ENCODE peak calls at places on chromosomes 11 and 22, in six cellular contexts. One of them, this sample, is unnamed.
A peak's percentile ranks its signal among the peaks of the same experiment; 100 is the strongest.

GRCh38 chr11:61630104-61630503 is 49.2 kb upstream of the SYT7 start:
- DNase-seq in HCT116: no peak
- DNase-seq in Peyer's patch: no peak
- DNase-seq in transverse colon: no peak
- DNase-seq in IMR-90: no peak
- DNase-seq in heart left ventricle: no peak
- DNase-seq in this sample: no peak

GRCh38 chr11:45922425-45923082 is at the start of gene LARGE2:
- DNase-seq in HCT116: no peak
- DNase-seq in Peyer's patch: no peak
- DNase-seq in transverse colon: peak; percentile 45
- DNase-seq in IMR-90: no peak
- DNase-seq in heart left ventricle: no peak
- DNase-seq in this sample: peak; percentile 86

GRCh38 chr22:25172153-25172552 is 27.5 kb upstream of the CRYBB3 start:
- DNase-seq in HCT116: peak; percentile 8
- DNase-seq in Peyer's patch: no peak
- DNase-seq in transverse colon: peak; percentile 52
- DNase-seq in IMR-90: no peak
- DNase-seq in heart left ventricle: no peak
- DNase-seq in this sample: no peak

GRCh38 chr11:45102810-45103621 is 43.4 kb upstream of the PRDM11 start:
- DNase-seq in HCT116: peak; percentile 45
- DNase-seq in Peyer's patch: peak; percentile 77
- DNase-seq in transverse colon: peak; percentile 51
- DNase-seq in IMR-90: peak; percentile 88
- DNase-seq in heart left ventricle: peak; percentile 66
- DNase-seq in this sample: peak; percentile 90

GRCh38 chr11:44775366-44776356 is 48.9 kb downstream of the TSPAN18 start:
- DNase-seq in HCT116: peak; percentile 69
- DNase-seq in Peyer's patch: peak; percentile 85
- DNase-seq in transverse colon: peak; percentile 66
- DNase-seq in IMR-90: peak; percentile 28
- DNase-seq in heart left ventricle: peak; percentile 50
- DNase-seq in this sample: peak; percentile 75

GRCh38 chr22:40250608-40251007 is 72.9 kb downstream of the TNRC6B start:
- DNase-seq in HCT116: no peak
- DNase-seq in Peyer's patch: no peak
- DNase-seq in transverse colon: no peak
- DNase-seq in IMR-90: no peak
- DNase-seq in heart left ventricle: no peak
- DNase-seq in this sample: no peak

GRCh38 chr11:107468596-107468995 is 11.0 kb upstream of the CWF19L2 start:
- DNase-seq in HCT116: no peak
- DNase-seq in Peyer's patch: no peak
- DNase-seq in transverse colon: no peak
- DNase-seq in IMR-90: peak; percentile 35
- DNase-seq in heart left ventricle: no peak
- DNase-seq in this sample: no peak

GRCh38 chr11:108571001-108571400 is 22.6 kb downstream of the EXPH5 start:
- DNase-seq in HCT116: no peak
- DNase-seq in Peyer's patch: no peak
- DNase-seq in transverse colon: peak; percentile 66
- DNase-seq in IMR-90: no peak
- DNase-seq in heart left ventricle: no peak
- DNase-seq in this sample: no peak

GRCh38 chr11:131038597-131038996 is 122.3 kb upstream of the SNX19 start:
- DNase-seq in HCT116: no peak
- DNase-seq in Peyer's patch: no peak
- DNase-seq in transverse colon: no peak
- DNase-seq in IMR-90: no peak
- DNase-seq in heart left ventricle: no peak
- DNase-seq in this sample: no peak

GRCh38 chr11:92845390-92846185 is 123.9 kb upstream of the MTNR1B start:
- DNase-seq in HCT116: no peak
- DNase-seq in Peyer's patch: no peak
- DNase-seq in transverse colon: no peak
- DNase-seq in IMR-90: no peak
- DNase-seq in heart left ventricle: no peak
- DNase-seq in this sample: no peak

GRCh38 chr22:17343766-17344165 is 25.5 kb upstream of the CECR2 start:
- DNase-seq in HCT116: no peak
- DNase-seq in Peyer's patch: no peak
- DNase-seq in transverse colon: no peak
- DNase-seq in IMR-90: no peak
- DNase-seq in heart left ventricle: no peak
- DNase-seq in this sample: no peak

GRCh38 chr11:58927393-58928081 is 11.8 kb upstream of the GLYATL1 start:
- DNase-seq in HCT116: no peak
- DNase-seq in Peyer's patch: peak; percentile 53
- DNase-seq in transverse colon: peak; percentile 43
- DNase-seq in IMR-90: peak; percentile 29
- DNase-seq in heart left ventricle: no peak
- DNase-seq in this sample: no peak

GRCh38 chr11:65556470-65557279 is 1.5 kb downstream of the LTBP3 start:
- DNase-seq in HCT116: no peak
- DNase-seq in Peyer's patch: no peak
- DNase-seq in transverse colon: no peak
- DNase-seq in IMR-90: no peak
- DNase-seq in heart left ventricle: peak; percentile 7
- DNase-seq in this sample: no peak

GRCh38 chr11:65555693-65556231 is 2.4 kb downstream of the LTBP3 start:
- DNase-seq in HCT116: peak; percentile 71
- DNase-seq in Peyer's patch: peak; percentile 65
- DNase-seq in transverse colon: no peak
- DNase-seq in IMR-90: peak; percentile 88
- DNase-seq in heart left ventricle: peak; percentile 70
- DNase-seq in this sample: peak; percentile 85

GRCh38 chr11:65558785-65559509 is 788 bp upstream of the LTBP3 start:
- DNase-seq in HCT116: no peak
- DNase-seq in Peyer's patch: no peak
- DNase-seq in transverse colon: no peak
- DNase-seq in IMR-90: peak; percentile 33
- DNase-seq in heart left ventricle: peak; percentile 80
- DNase-seq in this sample: peak; percentile 79

GRCh38 chr11:65558002-65558784 is at the start of gene LTBP3:
- DNase-seq in HCT116: no peak
- DNase-seq in Peyer's patch: peak; percentile 78
- DNase-seq in transverse colon: peak; percentile 77
- DNase-seq in IMR-90: peak; percentile 71
- DNase-seq in heart left ventricle: peak; percentile 87
- DNase-seq in this sample: peak; percentile 89

GRCh38 chr11:65557280-65558001 is 718 bp downstream of the LTBP3 start:
- DNase-seq in HCT116: no peak
- DNase-seq in Peyer's patch: no peak
- DNase-seq in transverse colon: no peak
- DNase-seq in IMR-90: no peak
- DNase-seq in heart left ventricle: peak; percentile 55
- DNase-seq in this sample: peak; percentile 87
- H3K4me3 ChIP-seq in HCT116: peak overlapping the region; percentile 68
- H3K4me3 ChIP-seq in Peyer's patch: peak overlapping the region; percentile 72
- H3K4me3 ChIP-seq in transverse colon: peak overlapping the region; percentile 58
- H3K4me3 ChIP-seq in IMR-90: peak overlapping the region; percentile 74
- H3K4me3 ChIP-seq in heart left ventricle: peak overlapping the region; percentile 58
- H3K4me3 ChIP-seq in this sample: peak overlapping the region; percentile 50

GRCh38 chr22:37015587-37015878 is 3.7 kb downstream of the TST start:
- DNase-seq in HCT116: no peak
- DNase-seq in Peyer's patch: no peak
- DNase-seq in transverse colon: peak; percentile 45
- DNase-seq in IMR-90: no peak
- DNase-seq in heart left ventricle: no peak
- DNase-seq in this sample: no peak

GRCh38 chr22:37016134-37016910 is 2.9 kb downstream of the TST start:
- DNase-seq in HCT116: no peak
- DNase-seq in Peyer's patch: peak; percentile 89
- DNase-seq in transverse colon: peak; percentile 89
- DNase-seq in IMR-90: no peak
- DNase-seq in heart left ventricle: no peak
- DNase-seq in this sample: no peak

GRCh38 chr22:37012956-37013355 is 6.3 kb downstream of the TST start:
- DNase-seq in HCT116: no peak
- DNase-seq in Peyer's patch: no peak
- DNase-seq in transverse colon: peak; percentile 13
- DNase-seq in IMR-90: no peak
- DNase-seq in heart left ventricle: no peak
- DNase-seq in this sample: no peak

GRCh38 chr22:37014415-37014806 is 4.8 kb downstream of the TST start:
- DNase-seq in HCT116: no peak
- DNase-seq in Peyer's patch: no peak
- DNase-seq in transverse colon: no peak
- DNase-seq in IMR-90: no peak
- DNase-seq in heart left ventricle: no peak
- DNase-seq in this sample: no peak

DNA sequence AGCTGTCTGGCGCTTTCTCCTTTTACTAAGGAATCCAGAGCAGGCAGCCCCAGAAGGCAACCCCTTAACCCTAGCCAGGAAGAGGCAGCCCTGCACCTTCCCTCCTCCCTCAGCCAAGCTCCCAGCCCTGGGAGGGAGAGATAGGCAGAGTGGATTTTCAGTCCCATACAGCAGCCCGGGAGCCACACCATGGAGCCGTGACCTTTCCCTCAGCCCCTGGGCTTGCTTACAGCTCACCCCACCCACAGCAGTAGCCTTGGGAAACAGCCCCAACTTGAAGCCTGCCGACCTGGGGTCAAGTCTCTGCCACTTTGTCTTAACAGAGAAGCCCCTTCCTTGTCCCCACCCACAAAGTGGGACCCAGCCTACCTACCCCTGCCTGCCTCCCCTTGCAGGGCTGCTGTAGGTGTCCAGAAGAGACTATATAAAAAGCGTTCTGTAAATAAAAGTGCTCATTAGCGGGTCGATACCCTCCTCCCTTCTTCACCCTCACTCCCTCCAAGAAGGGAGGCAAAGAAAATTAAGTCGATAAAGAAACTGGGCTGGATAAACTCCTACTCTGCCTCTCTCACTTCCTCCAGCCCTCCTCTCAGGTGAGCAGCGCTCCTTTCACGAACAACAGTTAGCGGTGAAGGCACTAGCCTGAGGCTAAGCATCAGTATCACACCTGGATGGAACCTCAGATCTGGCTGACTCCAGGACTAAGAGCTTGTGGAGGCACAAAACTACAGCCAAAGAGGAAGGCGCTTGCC is 4.2 kb downstream of the TST start:
- DNase-seq in HCT116: no peak
- DNase-seq in Peyer's patch: peak; percentile 47
- DNase-seq in transverse colon: peak; percentile 62
- DNase-seq in IMR-90: no peak
- DNase-seq in heart left ventricle: no peak
- DNase-seq in this sample: no peak
- TF ChIP-seq POLR2A in HCT116: no peak
- TF ChIP-seq POLR2A in Peyer's patch: no peak
- TF ChIP-seq POLR2A in transverse colon: no peak
- TF ChIP-seq POLR2A in IMR-90: no peak
- TF ChIP-seq POLR2A in heart left ventricle: no peak
- TF ChIP-seq POLR2A in this sample: no peak

GRCh38 chr11:32438883-32439487 is 3.6 kb upstream of the WT1 start:
- DNase-seq in HCT116: no peak
- DNase-seq in Peyer's patch: no peak
- DNase-seq in transverse colon: no peak
- DNase-seq in IMR-90: no peak
- DNase-seq in heart left ventricle: no peak
- DNase-seq in this sample: peak; percentile 71

GRCh38 chr11:32439488-32440210 is 4.3 kb upstream of the WT1 start:
- DNase-seq in HCT116: no peak
- DNase-seq in Peyer's patch: no peak
- DNase-seq in transverse colon: no peak
- DNase-seq in IMR-90: no peak
- DNase-seq in heart left ventricle: no peak
- DNase-seq in this sample: no peak

GRCh38 chr11:32436751-32437405 is 1.5 kb upstream of the WT1 start:
- DNase-seq in HCT116: no peak
- DNase-seq in Peyer's patch: no peak
- DNase-seq in transverse colon: no peak
- DNase-seq in IMR-90: no peak
- DNase-seq in heart left ventricle: no peak
- DNase-seq in this sample: no peak

GRCh38 chr11:32437406-32438345 is 2.3 kb upstream of the WT1 start:
- DNase-seq in HCT116: no peak
- DNase-seq in Peyer's patch: no peak
- DNase-seq in transverse colon: no peak
- DNase-seq in IMR-90: no peak
- DNase-seq in heart left ventricle: no peak
- DNase-seq in this sample: peak; percentile 66

GRCh38 chr11:32438346-32438882 is 3.1 kb upstream of the WT1 start:
- DNase-seq in HCT116: no peak
- DNase-seq in Peyer's patch: no peak
- DNase-seq in transverse colon: no peak
- DNase-seq in IMR-90: no peak
- DNase-seq in heart left ventricle: no peak
- DNase-seq in this sample: no peak
- H3K27me3 ChIP-seq in HCT116: peaks cover 39% of the 10 kb centered on the region
- H3K27me3 ChIP-seq in Peyer's patch: no peaks in the 10 kb centered on the region
- H3K27me3 ChIP-seq in transverse colon: peaks cover 100% of the 10 kb centered on the region
- H3K27me3 ChIP-seq in IMR-90: peaks cover 73% of the 10 kb centered on the region
- H3K27me3 ChIP-seq in heart left ventricle: peaks cover 100% of the 10 kb centered on the region
- H3K27me3 ChIP-seq in this sample: peaks cover 63% of the 10 kb centered on the region

GRCh38 chr11:66081505-66081904 is 11.4 kb downstream of the PACS1 start:
- DNase-seq in HCT116: no peak
- DNase-seq in Peyer's patch: peak; percentile 94
- DNase-seq in transverse colon: peak; percentile 74
- DNase-seq in IMR-90: no peak
- DNase-seq in heart left ventricle: peak; percentile 43
- DNase-seq in this sample: peak; percentile 93
- H3K4me3 ChIP-seq in HCT116: no peak overlapping the region
- H3K4me3 ChIP-seq in Peyer's patch: no peak overlapping the region
- H3K4me3 ChIP-seq in transverse colon: no peak overlapping the region
- H3K4me3 ChIP-seq in IMR-90: no peak overlapping the region
- H3K4me3 ChIP-seq in heart left ventricle: no peak overlapping the region
- H3K4me3 ChIP-seq in this sample: no peak overlapping the region